ENCODE peak calls at places on chromosome 13, in four cellular contexts. Q is substantia nigra; W is stimulated activated CD4-positive, alpha-beta T cell treated with anti-CD3 and anti-CD28 coated beads, Interleukin-2, amount 100 ng/mL, for 48 hours; Y is WERI-Rb-1. S is an unnamed sample.

GRCh38 chr13:40777166-40777956 is 6.4 kb upstream of the MRPS31 start:
- DNase-seq in Q (no peak), W (peak; percentile 27), Y (peak; percentile 14), S (peak; percentile 50)

GRCh38 chr13:97403893-97404683 is 29.9 kb upstream of the RAP2A start:
- DNase-seq in Q (no peak), W (no peak), Y (no peak), S (peak; percentile 64)

GRCh38 chr13:98890186-98890585 is 87.7 kb downstream of the DOCK9 start:
- DNase-seq in Q (peak; percentile 39), W (peak; percentile 35), Y (no peak), S (no peak)

GRCh38 chr13:52751196-52751595 is 11.6 kb upstream of the CNMD start:
- DNase-seq in Q (no peak), W (no peak), Y (no peak), S (no peak)

GRCh38 chr13:107028751-107029150 is 460.8 kb upstream of the ARGLU1 start:
- DNase-seq in Q (no peak), W (no peak), Y (no peak), S (no peak)

GRCh38 chr13:38348890-38349289 is 761 bp upstream of the UFM1 start:
- DNase-seq in Q (no peak), W (peak; percentile 2), Y (no peak), S (peak; percentile 16)

GRCh38 chr13:22757530-22758120 is 423.2 kb upstream of the SGCG start:
- DNase-seq in Q (no peak), W (no peak), Y (no peak), S (no peak)

GRCh38 chr13:29254971-29255370 is 340.5 kb downstream of the SLC7A1 start:
- DNase-seq in Q (no peak), W (no peak), Y (no peak), S (no peak)

GRCh38 chr13:50015750-50016149 is 506 bp downstream of the KCNRG start:
- DNase-seq in Q (no peak), W (no peak), Y (no peak), S (no peak)

GRCh38 chr13:92355213-92355612 is 871.4 kb upstream of the GPC6 start:
- DNase-seq in Q (no peak), W (no peak), Y (peak; percentile 74), S (no peak)